ENCODE peak calls at places on chromosomes 13 and 19, in eight cellular contexts. A, E, J, R, S, Y, Z and O are unnamed samples.

GRCh38 chr13:70253834-70254233 is 145.6 kb upstream of the KLHL1 start:
- DNase-seq in E (no peak), S (peak), Z (peak), A (no peak), R (no peak), Y (no peak), J (no peak), O (no peak)

GRCh38 chr19:31670931-31671330 is 321.7 kb upstream of the TSHZ3 start:
- DNase-seq in S (no peak), J (no peak), Y (no peak), E (no peak), R (no peak), Z (no peak), A (no peak), O (no peak)

GRCh38 chr13:77375554-77375953 is 48.7 kb upstream of the MYCBP2 start:
- DNase-seq in A (no peak), Y (no peak), Z (no peak), E (no peak), J (peak), R (no peak), S (no peak), O (no peak)

GRCh38 chr19:40982594-40983101 is 8.4 kb upstream of the CYP2B6 start:
- DNase-seq in Z (no peak), Y (peak), E (no peak), R (no peak), J (no peak), A (no peak), S (no peak), O (no peak)

GRCh38 chr19:5904302-5905071 is at the start of gene VMAC:
- DNase-seq in S (peak), E (peak), Y (peak), J (peak), Z (peak), A (peak), R (peak), O (peak)

GRCh38 chr13:112704634-112705145 is 14.9 kb downstream of the ATP11A start:
- DNase-seq in A (no peak), Z (no peak), S (no peak), E (no peak), Y (no peak), R (no peak), J (no peak), O (no peak)

GRCh38 chr19:4181053-4181508 is 1.3 kb downstream of the SIRT6 start:
- DNase-seq in A (no peak), E (no peak), S (peak), Z (no peak), Y (no peak), R (no peak), J (no peak), O (no peak)

GRCh38 chr13:93079294-93079693 is 147.3 kb upstream of the GPC6 start:
- DNase-seq in Z (no peak), E (no peak), S (no peak), A (no peak), Y (no peak), J (peak), R (no peak), O (no peak)

GRCh38 chr19:5058456-5059190 is 89.7 kb downstream of the KDM4B start:
- DNase-seq in R (no peak), Y (peak), E (no peak), Z (no peak), S (no peak), J (no peak), A (peak), O (no peak)

GRCh38 chr19:47239610-47240296 is 8.8 kb upstream of the BBC3 start:
- DNase-seq in Z (peak), Y (peak), S (peak), R (no peak), J (no peak), A (peak), E (peak), O (peak)

GRCh38 chr13:106919093-106919492 is 351.2 kb upstream of the ARGLU1 start:
- DNase-seq in A (no peak), Y (no peak), J (no peak), E (no peak), S (no peak), Z (no peak), R (no peak), O (no peak)

GRCh38 chr19:30450101-30450500 is 77.9 kb downstream of the ZNF536 start:
- DNase-seq in A (no peak), Y (peak), R (no peak), J (peak), E (no peak), S (no peak), Z (no peak), O (peak)

GRCh38 chr19:50500060-50500752 is 10.8 kb downstream of the JOSD2 start:
- DNase-seq in S (peak), R (no peak), A (no peak), E (peak), Z (peak), Y (no peak), J (no peak), O (peak)

GRCh38 chr19:38250821-38251563 is 5.2 kb downstream of the PPP1R14A start:
- DNase-seq in Y (no peak), E (no peak), S (no peak), R (no peak), Z (peak), A (no peak), J (no peak), O (peak)

GRCh38 chr19:33668968-33669367 is 47.2 kb downstream of the CHST8 start:
- DNase-seq in A (no peak), S (no peak), R (no peak), E (no peak), Z (no peak), J (no peak), Y (no peak), O (no peak)

GRCh38 chr13:23461544-23461943 is 28.0 kb upstream of the SACS start:
- DNase-seq in R (no peak), E (no peak), J (no peak), A (no peak), Y (no peak), S (no peak), Z (no peak), O (no peak)

GRCh38 chr19:632228-633067 is 889 bp downstream of the POLRMT start:
- DNase-seq in S (peak), Z (peak), A (no peak), J (peak), Y (peak), E (peak), R (peak), O (no peak)

GRCh38 chr19:7862413-7862951 is 11.7 kb downstream of the PRR36 start:
- DNase-seq in J (peak), A (peak), E (peak), S (peak), R (peak), Y (no peak), Z (peak), O (peak)

GRCh38 chr13:112573710-112574109 is 14.2 kb downstream of the TUBGCP3 start:
- DNase-seq in Z (no peak), J (no peak), S (no peak), A (no peak), E (no peak), Y (no peak), R (no peak), O (no peak)

GRCh38 chr19:9861503-9861902 is 26.4 kb downstream of the PIN1 start:
- DNase-seq in A (no peak), R (no peak), S (no peak), E (no peak), Y (no peak), J (no peak), Z (no peak), O (no peak)

GRCh38 chr19:10566658-10567410 is 1.0 kb upstream of the KRI1 start:
- DNase-seq in J (no peak), A (no peak), Z (no peak), Y (no peak), E (peak), R (peak), S (peak), O (peak)

GRCh38 chr19:48398329-48399235 is 5.1 kb downstream of the GRIN2D start:
- DNase-seq in R (peak), E (peak), S (peak), J (peak), A (no peak), Z (peak), Y (peak), O (peak)

GRCh38 chr19:35911790-35912189 is 3.7 kb upstream of the TYROBP start:
- DNase-seq in E (no peak), J (no peak), R (no peak), Y (no peak), Z (no peak), S (peak), A (no peak), O (no peak)

GRCh38 chr13:109744512-109745051 is 41.8 kb downstream of the IRS2 start:
- DNase-seq in E (no peak), J (no peak), S (peak), Y (no peak), R (no peak), Z (no peak), A (peak), O (peak)

GRCh38 chr13:54018485-54018884 is 989.9 kb downstream of the OLFM4 start:
- DNase-seq in S (no peak), E (no peak), Y (no peak), A (no peak), J (no peak), R (no peak), Z (no peak), O (no peak)

GRCh38 chr19:10007811-10008211 is 2.5 kb downstream of the COL5A3 start:
- DNase-seq in R (no peak), E (peak), J (no peak), A (no peak), Z (no peak), Y (peak), S (no peak), O (peak)

GRCh38 chr19:54947381-54947780 is at the start of gene NLRP7:
- DNase-seq in Z (no peak), R (no peak), A (no peak), Y (no peak), E (no peak), J (no peak), S (no peak), O (no peak)

GRCh38 chr19:38792250-38793111 is 3.5 kb downstream of the LGALS7B start:
- DNase-seq in E (no peak), Y (no peak), R (no peak), A (no peak), S (no peak), Z (peak), J (no peak), O (peak)

GRCh38 chr13:60148918-60149317 is 14.8 kb downstream of the DIAPH3 start:
- DNase-seq in Y (no peak), E (no peak), Z (no peak), S (no peak), J (no peak), A (no peak), R (no peak), O (no peak)

GRCh38 chr13:22454586-22454985 is 726.2 kb upstream of the SGCG start:
- DNase-seq in Z (no peak), Y (no peak), A (no peak), E (peak), S (no peak), J (no peak), R (no peak), O (no peak)